ENCODE peak calls at places on chromosomes 6 and 20, in six cellular contexts. O, T, S, Z, V and L are unnamed samples.

GRCh38 chr6:69233195-69233524 is 563.6 kb downstream of the LMBRD1 start:
- DNase-seq in O (no peak), T (no peak), Z (no peak), V (no peak), S (no peak), L (no peak)

GRCh38 chr20:4604580-4604979 is 117.1 kb upstream of the PRND start:
- DNase-seq in Z (no peak), V (peak), O (no peak), S (no peak), T (no peak), L (no peak)

GRCh38 chr6:28537509-28538140 is 11.9 kb downstream of the GPX5 start:
- DNase-seq in Z (no peak), V (no peak), T (peak), O (peak), S (no peak), L (peak)

GRCh38 chr6:36836771-36837339 is 2.4 kb downstream of the CPNE5 start:
- DNase-seq in O (no peak), S (no peak), V (no peak), T (no peak), Z (no peak), L (no peak)

GRCh38 chr6:88843040-88843439 is 120.4 kb downstream of the RNGTT start:
- DNase-seq in V (peak), O (no peak), T (no peak), S (no peak), Z (no peak), L (peak)

GRCh38 chr6:41239467-41240159 is 11.5 kb downstream of the TREML4 start:
- DNase-seq in S (no peak), T (no peak), Z (no peak), V (no peak), O (no peak), L (no peak)

GRCh38 chr6:30837870-30838269 is 46.4 kb upstream of the DDR1 start:
- DNase-seq in Z (no peak), T (no peak), O (no peak), S (no peak), V (no peak), L (no peak)

GRCh38 chr20:17169575-17170136 is 57.2 kb upstream of the PCSK2 start:
- DNase-seq in S (no peak), T (no peak), V (no peak), O (no peak), Z (no peak), L (no peak)

GRCh38 chr6:25415701-25416100 is 136.5 kb downstream of the CARMIL1 start:
- DNase-seq in O (no peak), S (no peak), V (no peak), T (no peak), Z (no peak), L (no peak)

GRCh38 chr6:21992178-21992967 is 304.5 kb downstream of the PRL start:
- DNase-seq in V (peak), O (no peak), T (peak), Z (no peak), S (no peak), L (peak)

GRCh38 chr6:105609375-105609991 is 206.6 kb upstream of the PREP start:
- DNase-seq in T (no peak), S (no peak), V (peak), O (no peak), Z (no peak), L (peak)

GRCh38 chr6:157525292-157525889 is 144.4 kb downstream of the ZDHHC14 start:
- DNase-seq in V (no peak), O (no peak), Z (no peak), S (no peak), T (no peak), L (no peak)

GRCh38 chr6:34135541-34135940 is 10.3 kb downstream of the GRM4 start:
- DNase-seq in S (no peak), Z (no peak), V (no peak), T (no peak), O (no peak), L (no peak)

GRCh38 chr6:35050988-35051330 is 90.2 kb downstream of the TCP11 start:
- DNase-seq in Z (no peak), S (no peak), V (no peak), T (peak), O (no peak), L (no peak)

GRCh38 chr6:134352786-134353480 is 35.0 kb upstream of the SGK1 start:
- DNase-seq in S (no peak), T (peak), O (no peak), Z (no peak), V (peak), L (peak)

GRCh38 chr20:36179170-36179945 is 24.8 kb downstream of the EPB41L1 start:
- DNase-seq in Z (no peak), S (no peak), O (no peak), T (no peak), V (no peak), L (no peak)

GRCh38 chr6:167644404-167645132 is 182.1 kb upstream of the AFDN start:
- DNase-seq in V (no peak), Z (no peak), S (no peak), T (no peak), O (no peak), L (no peak)

GRCh38 chr6:108250240-108250866 is 10.5 kb downstream of the SNX3 start:
- DNase-seq in O (peak), T (peak), S (no peak), V (peak), Z (no peak), L (peak)

GRCh38 chr6:134295953-134296553 is 21.9 kb downstream of the SGK1 start:
- DNase-seq in T (peak), V (peak), O (no peak), Z (peak), S (no peak), L (peak)

GRCh38 chr6:70280462-70280861 is 22.4 kb downstream of the COL9A1 start:
- DNase-seq in S (no peak), Z (no peak), O (no peak), V (no peak), T (no peak), L (no peak)

GRCh38 chr6:113120577-113121285 is 736.4 kb upstream of the MARCKS start:
- DNase-seq in O (no peak), V (peak), T (peak), S (no peak), Z (no peak), L (peak)

GRCh38 chr6:7051780-7052440 is 55.9 kb upstream of the RREB1 start:
- DNase-seq in S (peak), O (peak), Z (no peak), T (peak), V (no peak), L (peak)

GRCh38 chr6:130780137-130780536 is 47.1 kb upstream of the SMLR1 start:
- DNase-seq in T (no peak), Z (no peak), O (no peak), S (no peak), V (peak), L (no peak)

GRCh38 chr6:130132286-130132701 is 90.5 kb downstream of the SAMD3 start:
- DNase-seq in Z (no peak), T (no peak), S (no peak), O (no peak), V (no peak), L (no peak)

GRCh38 chr20:12644481-12644880 is 364.3 kb upstream of the SPTLC3 start:
- DNase-seq in T (no peak), O (no peak), V (no peak), S (no peak), Z (no peak), L (no peak)

GRCh38 chr6:53476979-53477378 is 67.9 kb downstream of the GCLC start:
- DNase-seq in T (no peak), O (no peak), S (no peak), V (no peak), Z (no peak), L (no peak)

GRCh38 chr20:37838769-37839431 is 64.0 kb upstream of the VSTM2L start:
- DNase-seq in Z (no peak), O (no peak), S (no peak), T (no peak), V (no peak), L (no peak)

GRCh38 chr6:31498748-31499147 is 803 bp downstream of the MICB start:
- DNase-seq in O (no peak), V (no peak), S (no peak), T (no peak), Z (no peak), L (no peak)

GRCh38 chr6:108798672-108799355 is 49.4 kb upstream of the ARMC2 start:
- DNase-seq in O (no peak), T (peak), V (no peak), Z (no peak), S (peak), L (no peak)

GRCh38 chr6:34593741-34594140 is 37.6 kb upstream of the SPDEF start:
- DNase-seq in V (no peak), T (no peak), S (peak), Z (no peak), O (no peak), L (no peak)

GRCh38 chr20:13219327-13220193 is 1.5 kb upstream of the ISM1 start:
- DNase-seq in T (no peak), S (no peak), V (no peak), O (no peak), Z (peak), L (no peak)

GRCh38 chr6:53347921-53348435 is 772 bp downstream of the ELOVL5 start:
- DNase-seq in T (peak), Z (no peak), O (peak), V (peak), S (peak), L (peak)

GRCh38 chr6:1787894-1788293 is 178.2 kb downstream of the FOXC1 start:
- DNase-seq in V (no peak), Z (peak), S (no peak), T (no peak), O (no peak), L (peak)

GRCh38 chr6:149468179-149468578 is 16.6 kb downstream of the ZC3H12D start:
- DNase-seq in Z (no peak), T (no peak), V (no peak), O (no peak), S (no peak), L (no peak)
- H3K4me3 ChIP-seq in Z (no peak), T (no peak), V (no peak), O (peak), S (no peak), L (no peak)

GRCh38 chr6:3747100-3747737 is 4.3 kb downstream of the PXDC1 start:
- DNase-seq in V (no peak), S (no peak), T (no peak), Z (no peak), O (no peak), L (no peak)

GRCh38 chr6:3746696-3747095 is 4.8 kb downstream of the PXDC1 start:
- DNase-seq in S (no peak), V (no peak), O (no peak), T (no peak), Z (no peak), L (no peak)

GRCh38 chr6:3749390-3749978 is 2.0 kb downstream of the PXDC1 start:
- DNase-seq in Z (peak), T (no peak), S (peak), O (no peak), V (peak), L (no peak)

GRCh38 chr6:3748726-3749389 is 2.7 kb downstream of the PXDC1 start:
- DNase-seq in T (no peak), V (peak), O (no peak), Z (no peak), S (no peak), L (no peak)

GRCh38 chr6:3748208-3748701 is 3.3 kb downstream of the PXDC1 start:
- DNase-seq in T (peak), S (peak), Z (peak), V (peak), O (no peak), L (peak)
- H3K4me3 ChIP-seq in T (no peak), S (peak), Z (no peak), V (peak), O (no peak), L (peak)

GRCh38 chr20:20143165-20143564 is 90.8 kb downstream of the CFAP61 start:
- DNase-seq in Z (no peak), V (no peak), S (no peak), T (no peak), O (no peak), L (no peak)

GRCh38 chr20:20148774-20149173 is 96.4 kb downstream of the CFAP61 start:
- DNase-seq in S (no peak), O (no peak), V (peak), Z (no peak), T (no peak), L (no peak)

GRCh38 chr20:20139403-20139802 is 87.1 kb downstream of the CFAP61 start:
- DNase-seq in O (no peak), S (no peak), V (no peak), T (no peak), Z (no peak), L (no peak)

GRCh38 chr20:20138301-20139064 is 86.2 kb downstream of the CFAP61 start:
- DNase-seq in Z (no peak), S (no peak), T (no peak), V (no peak), O (no peak), L (no peak)

DNA sequence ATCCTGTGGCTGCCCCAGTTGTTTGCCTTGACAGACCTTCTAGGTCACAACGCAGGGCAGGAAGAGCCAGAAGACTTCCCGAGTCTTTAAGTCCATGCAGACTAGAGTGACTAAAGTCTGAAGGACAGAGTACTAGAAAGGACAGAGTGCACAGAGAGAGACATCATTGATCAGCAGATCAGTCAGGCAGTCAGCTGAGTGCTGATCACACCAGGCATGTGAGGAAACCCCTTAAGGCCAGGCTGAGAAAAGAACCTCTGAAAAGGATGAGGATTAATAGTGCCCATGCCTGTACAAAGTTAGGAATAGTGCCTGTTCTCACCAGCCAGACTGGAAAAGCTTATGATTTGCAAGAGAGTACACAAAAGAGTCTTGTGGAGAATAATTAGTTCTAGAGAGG is 91.3 kb downstream of the CFAP61 start:
- DNase-seq in S (no peak), V (no peak), Z (no peak), O (no peak), T (no peak), L (no peak)
- H3K4me3 ChIP-seq in S (no peak), V (no peak), Z (no peak), O (no peak), T (no peak), L (no peak)

GRCh38 chr6:75747985-75748742 is 875 bp upstream of the MYO6 start:
- DNase-seq in O (no peak), V (no peak), Z (no peak), T (no peak), S (no peak), L (no peak)

GRCh38 chr6:75748743-75749538 is at the start of gene MYO6:
- DNase-seq in Z (peak), T (peak), O (peak), V (peak), S (peak), L (peak)

GRCh38 chr6:75752365-75752764 is 3.3 kb downstream of the MYO6 start:
- DNase-seq in S (no peak), T (no peak), V (no peak), Z (no peak), O (no peak), L (no peak)

GRCh38 chr6:75750925-75751324 is 1.9 kb downstream of the MYO6 start:
- DNase-seq in T (no peak), Z (no peak), O (no peak), V (peak), S (no peak), L (no peak)

GRCh38 chr6:75751443-75751842 is 2.4 kb downstream of the MYO6 start:
- DNase-seq in Z (no peak), S (no peak), T (no peak), O (no peak), V (peak), L (peak)
- H3K4me3 ChIP-seq in Z (no peak), S (peak), T (no peak), O (no peak), V (no peak), L (no peak)

DNA sequence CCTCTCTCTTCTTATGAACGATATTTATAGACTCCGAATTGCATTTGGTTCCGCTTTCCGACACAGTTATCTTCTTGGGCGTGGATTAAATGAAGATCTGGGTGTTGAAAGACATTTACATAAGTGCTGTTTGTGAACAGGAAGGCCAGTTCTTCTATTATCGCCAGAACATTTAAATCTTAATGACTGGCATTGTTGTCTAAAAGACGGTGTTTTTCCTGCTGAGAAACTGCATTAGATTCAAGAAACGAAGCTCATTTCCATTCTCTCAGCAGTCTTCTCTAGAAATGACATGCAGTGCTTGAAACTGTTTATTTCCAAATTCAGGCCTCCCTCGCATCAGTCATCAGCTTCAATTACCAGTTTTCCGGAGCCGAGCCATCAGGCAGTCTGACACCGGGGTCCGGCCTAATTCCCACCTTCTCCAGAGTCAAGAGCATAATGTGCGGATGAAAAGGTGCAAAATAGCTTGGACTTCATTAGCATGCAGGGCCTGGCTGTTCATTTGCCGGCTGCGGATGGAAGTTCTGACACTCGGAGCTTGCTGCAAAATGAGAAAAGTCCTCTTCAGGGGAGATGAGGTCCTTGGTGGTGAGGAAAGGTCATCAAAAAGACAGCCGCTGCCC is 15.9 kb downstream of the LINC00237 start:
- DNase-seq in Z (no peak), T (peak), S (no peak), O (no peak), V (no peak), L (no peak)
- H3K4me3 ChIP-seq in Z (no peak), T (no peak), S (no peak), O (no peak), V (no peak), L (no peak)

DNA sequence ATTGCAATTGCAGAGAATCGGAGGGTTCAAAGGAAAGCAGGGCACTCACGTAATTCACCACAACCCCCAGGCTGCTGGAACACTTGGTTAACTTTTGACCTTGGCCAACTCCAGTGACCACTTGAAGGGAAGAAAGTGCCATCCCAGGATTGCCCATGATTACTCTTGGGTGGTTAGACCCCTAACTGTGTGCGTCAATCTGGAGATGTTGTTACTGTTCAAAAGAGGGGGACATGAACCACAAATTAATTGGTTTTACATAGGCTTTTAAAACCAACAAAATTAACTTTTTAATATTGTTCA is 50.1 kb upstream of the NCOA3 start:
- DNase-seq in O (no peak), S (no peak), Z (no peak), T (no peak), V (no peak), L (no peak)
- H3K4me3 ChIP-seq in O (no peak), S (no peak), Z (no peak), T (no peak), V (no peak), L (no peak)

DNA sequence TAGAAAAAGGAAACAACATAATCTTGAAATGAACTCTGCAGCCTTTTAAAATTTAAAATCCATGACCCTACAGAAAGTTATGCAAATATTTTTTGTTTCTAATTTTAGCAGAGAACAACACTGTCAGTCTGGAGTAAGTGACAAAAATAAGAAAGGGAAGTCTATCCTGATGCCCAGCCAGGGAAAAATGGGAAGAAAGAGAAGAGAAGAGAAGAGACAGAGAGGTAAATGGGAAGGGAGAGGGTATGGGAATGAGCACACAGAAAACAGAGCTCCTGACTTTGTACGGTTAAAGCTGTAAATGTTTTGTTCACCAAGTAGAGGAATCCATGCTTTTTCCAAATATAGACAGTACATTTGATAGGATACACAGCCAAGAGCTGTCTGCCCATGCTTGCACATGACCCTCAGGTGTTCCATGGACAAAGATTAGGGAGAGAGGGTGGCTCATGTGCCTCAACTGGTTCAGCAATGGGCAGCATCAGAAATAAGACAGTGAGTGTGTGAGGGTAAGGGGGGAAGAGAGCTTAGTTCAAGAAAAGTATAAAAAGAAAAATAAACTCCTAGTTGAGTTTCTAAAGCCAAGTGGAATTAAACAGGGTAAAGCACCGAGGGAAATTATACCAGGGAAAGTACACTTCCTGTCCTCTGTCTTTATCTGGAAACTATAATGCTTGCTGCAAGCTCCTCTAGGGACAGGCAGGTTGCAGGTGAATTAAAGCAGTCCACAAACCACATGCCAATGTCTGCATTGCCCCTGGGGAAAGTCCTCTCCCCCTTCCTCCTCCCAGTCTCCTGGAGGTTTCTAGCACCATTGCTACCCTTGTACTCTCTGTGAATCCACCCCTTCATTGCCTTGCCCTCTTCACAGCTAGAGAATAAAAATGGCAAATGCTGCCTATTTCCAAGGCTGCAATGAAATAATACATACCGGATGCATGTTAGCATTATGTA is 30.0 kb downstream of the MAP3K5 start:
- DNase-seq in V (no peak), S (no peak), O (no peak), T (peak), Z (no peak), L (no peak)
- H3K4me3 ChIP-seq in V (no peak), S (no peak), O (peak), T (no peak), Z (no peak), L (no peak)

GRCh38 chr20:57482148-57482547 is 42.8 kb downstream of the CTCFL start:
- DNase-seq in O (no peak), Z (no peak), S (no peak), T (peak), V (no peak), L (no peak)
- H3K4me3 ChIP-seq in O (no peak), Z (no peak), S (no peak), T (no peak), V (no peak), L (no peak)

GRCh38 chr6:154292855-154293519 is 63.6 kb downstream of the IPCEF1 start:
- DNase-seq in V (peak), S (no peak), Z (no peak), T (no peak), O (no peak), L (peak)
- H3K4me3 ChIP-seq in V (no peak), S (no peak), Z (no peak), T (no peak), O (no peak), L (no peak)